ENCODE peak calls at places on chromosomes 11 and 22, in eight cellular contexts. Z is right lobe of liver, X is fibroblast of the aortic adventitia, T is AG04450, K is B cell, N is heart right ventricle, Q is GM23338, J is GM06990. L is an unnamed sample.

GRCh38 chr11:61967924-61968757 is 707 bp upstream of the FTH1 start:
- DNase-seq in Z (peak), X (peak), T (no peak), K (peak), N (peak), Q (peak), J (peak), L (peak)

GRCh38 chr11:94424011-94424410 is 22.8 kb upstream of the GPR83 start:
- DNase-seq in Z (no peak), X (peak), T (no peak), K (no peak), N (no peak), Q (no peak), J (no peak), L (no peak)

GRCh38 chr11:45163956-45164575 is 17.6 kb downstream of the PRDM11 start:
- DNase-seq in Z (no peak), X (peak), T (no peak), K (no peak), N (no peak), Q (no peak), J (no peak), L (no peak)

GRCh38 chr11:23903044-23903704 is 593.7 kb upstream of the LUZP2 start:
- DNase-seq in Z (no peak), X (peak), T (peak), K (no peak), N (no peak), Q (no peak), J (no peak), L (no peak)

GRCh38 chr11:6943131-6943530 is 16.9 kb downstream of the ZNF215 start:
- DNase-seq in Z (no peak), X (peak), T (no peak), K (no peak), N (no peak), Q (no peak), J (no peak), L (no peak)

GRCh38 chr11:76239483-76240142 is 33.3 kb upstream of the WNT11 start:
- DNase-seq in Z (no peak), X (no peak), T (no peak), K (no peak), N (no peak), Q (no peak), J (no peak), L (no peak)

GRCh38 chr11:5922749-5923426 is 19.2 kb upstream of the OR56A3 start:
- DNase-seq in Z (no peak), X (no peak), T (no peak), K (no peak), N (no peak), Q (no peak), J (no peak), L (no peak)

GRCh38 chr22:20584029-20584871 is 76.8 kb downstream of the MED15 start:
- DNase-seq in Z (no peak), X (no peak), T (no peak), K (no peak), N (no peak), Q (no peak), J (no peak), L (no peak)

GRCh38 chr11:30719420-30719819 is 133.3 kb upstream of the MPPED2 start:
- DNase-seq in Z (no peak), X (no peak), T (no peak), K (no peak), N (no peak), Q (peak), J (no peak), L (no peak)

GRCh38 chr11:29527391-29527936 is 489.4 kb downstream of the KCNA4 start:
- DNase-seq in Z (no peak), X (peak), T (peak), K (no peak), N (no peak), Q (peak), J (no peak), L (no peak)

GRCh38 chr11:70485326-70486025 is 87.1 kb downstream of the CTTN start:
- DNase-seq in Z (no peak), X (no peak), T (no peak), K (no peak), N (no peak), Q (no peak), J (no peak), L (no peak)

GRCh38 chr11:37107415-37107814 is 509.4 kb upstream of the RAG2 start:
- DNase-seq in Z (no peak), X (no peak), T (no peak), K (no peak), N (no peak), Q (no peak), J (no peak), L (no peak)

GRCh38 chr22:36763576-36763975 is 12.3 kb downstream of the IFT27 start:
- DNase-seq in Z (no peak), X (no peak), T (no peak), K (peak), N (no peak), Q (no peak), J (no peak), L (no peak)

GRCh38 chr11:18050853-18051252 is 4.8 kb upstream of the TPH1 start:
- DNase-seq in Z (no peak), X (no peak), T (no peak), K (no peak), N (no peak), Q (no peak), J (no peak), L (no peak)

GRCh38 chr11:2347449-2347848 is 29.7 kb upstream of the CD81 start:
- DNase-seq in Z (peak), X (no peak), T (no peak), K (no peak), N (no peak), Q (no peak), J (no peak), L (no peak)

GRCh38 chr11:124075841-124076571 is 34.9 kb upstream of the OR10G7 start:
- DNase-seq in Z (no peak), X (no peak), T (no peak), K (no peak), N (peak), Q (peak), J (peak), L (no peak)

GRCh38 chr22:46040471-46041465 is 63.8 kb upstream of the WNT7B start:
- DNase-seq in Z (peak), X (no peak), T (no peak), K (no peak), N (no peak), Q (no peak), J (no peak), L (peak)

GRCh38 chr22:41256254-41256897 is 15.6 kb upstream of the CHADL start:
- DNase-seq in Z (no peak), X (peak), T (peak), K (no peak), N (no peak), Q (no peak), J (no peak), L (no peak)

GRCh38 chr11:67370351-67371076 is 2.9 kb downstream of the CLCF1 start:
- DNase-seq in Z (no peak), X (no peak), T (peak), K (no peak), N (no peak), Q (no peak), J (no peak), L (no peak)

GRCh38 chr11:11620251-11620965 is 1.4 kb downstream of the GALNT18 start:
- DNase-seq in Z (peak), X (peak), T (no peak), K (no peak), N (peak), Q (peak), J (peak), L (peak)

GRCh38 chr11:17735823-17736772 is 1.5 kb downstream of the KCNC1 start:
- DNase-seq in Z (no peak), X (no peak), T (no peak), K (no peak), N (no peak), Q (peak), J (no peak), L (peak)

GRCh38 chr22:46401370-46401769 is 65.9 kb downstream of the TRMU start:
- DNase-seq in Z (no peak), X (no peak), T (no peak), K (no peak), N (no peak), Q (no peak), J (no peak), L (no peak)

GRCh38 chr22:17007257-17007656 is 765 bp downstream of the GAB4 start:
- DNase-seq in Z (no peak), X (no peak), T (no peak), K (no peak), N (no peak), Q (peak), J (no peak), L (no peak)

GRCh38 chr22:28769394-28770085 is 3.0 kb upstream of the CCDC117 start:
- DNase-seq in Z (no peak), X (no peak), T (no peak), K (no peak), N (no peak), Q (no peak), J (no peak), L (no peak)

GRCh38 chr22:27880778-27881394 is 38.2 kb downstream of the PITPNB start:
- DNase-seq in Z (no peak), X (peak), T (peak), K (no peak), N (no peak), Q (peak), J (no peak), L (no peak)

GRCh38 chr11:14902650-14903350 is 10.8 kb upstream of the CYP2R1 start:
- DNase-seq in Z (no peak), X (peak), T (no peak), K (no peak), N (no peak), Q (no peak), J (no peak), L (no peak)

GRCh38 chr22:44410396-44411056 is 87.5 kb downstream of the RTL6 start:
- DNase-seq in Z (peak), X (no peak), T (no peak), K (no peak), N (peak), Q (no peak), J (no peak), L (peak)

GRCh38 chr11:86676533-86677154 is 4.2 kb upstream of the ME3 start:
- DNase-seq in Z (no peak), X (no peak), T (no peak), K (no peak), N (no peak), Q (peak), J (no peak), L (no peak)

GRCh38 chr11:110715541-110715940 is 3.3 kb upstream of the ARHGAP20 start:
- DNase-seq in Z (no peak), X (peak), T (peak), K (no peak), N (no peak), Q (no peak), J (no peak), L (no peak)

GRCh38 chr11:123493393-123494063 is 63.5 kb downstream of the GRAMD1B start:
- DNase-seq in Z (no peak), X (no peak), T (no peak), K (no peak), N (no peak), Q (peak), J (no peak), L (no peak)

GRCh38 chr11:5605849-5606248 is 9.4 kb downstream of the TRIM6 start:
- DNase-seq in Z (no peak), X (peak), T (peak), K (no peak), N (no peak), Q (no peak), J (no peak), L (no peak)

GRCh38 chr11:64520013-64520412 is 71.0 kb upstream of the SLC22A12 start:
- DNase-seq in Z (no peak), X (no peak), T (no peak), K (no peak), N (no peak), Q (no peak), J (no peak), L (no peak)

GRCh38 chr11:17277024-17277584 is 565 bp downstream of the NUCB2 start:
- DNase-seq in Z (no peak), X (peak), T (no peak), K (no peak), N (no peak), Q (peak), J (no peak), L (no peak)

GRCh38 chr11:73429121-73429740 is 53.0 kb downstream of the RELT start:
- DNase-seq in Z (no peak), X (peak), T (peak), K (no peak), N (no peak), Q (no peak), J (no peak), L (no peak)

GRCh38 chr22:37179126-37179470 is 8.9 kb downstream of the C1QTNF6 start:
- DNase-seq in Z (no peak), X (no peak), T (no peak), K (no peak), N (no peak), Q (no peak), J (no peak), L (no peak)

GRCh38 chr11:72321381-72321996 is 77.5 kb upstream of the PHOX2A start:
- DNase-seq in Z (no peak), X (peak), T (no peak), K (no peak), N (no peak), Q (peak), J (no peak), L (no peak)

GRCh38 chr22:22400099-22400498 is 108.4 kb downstream of the ZNF280B start:
- DNase-seq in Z (no peak), X (no peak), T (no peak), K (no peak), N (no peak), Q (no peak), J (no peak), L (no peak)
- TF ChIP-seq CTCF in Z (no peak), X (no peak), T (no peak), K (peak), N (no peak), Q (peak), J (no peak), L (no peak)

GRCh38 chr11:91243065-91243464 is 981.6 kb upstream of the FAT3 start:
- DNase-seq in Z (no peak), X (no peak), T (no peak), K (no peak), N (no peak), Q (no peak), J (no peak), L (no peak)

GRCh38 chr11:91239359-91239758 is 985.3 kb upstream of the FAT3 start:
- DNase-seq in Z (no peak), X (no peak), T (no peak), K (no peak), N (no peak), Q (peak), J (no peak), L (no peak)

GRCh38 chr11:91243630-91244029 is 981.0 kb upstream of the FAT3 start:
- DNase-seq in Z (no peak), X (peak), T (no peak), K (no peak), N (no peak), Q (no peak), J (no peak), L (no peak)

GRCh38 chr11:91248199-91248807 is 976.3 kb upstream of the FAT3 start:
- DNase-seq in Z (no peak), X (peak), T (peak), K (no peak), N (no peak), Q (peak), J (no peak), L (no peak)

GRCh38 chr11:91244921-91245320 is 979.7 kb upstream of the FAT3 start:
- DNase-seq in Z (no peak), X (no peak), T (no peak), K (no peak), N (no peak), Q (no peak), J (no peak), L (no peak)
- TF ChIP-seq CTCF in Z (no peak), X (no peak), T (no peak), K (no peak), N (no peak), Q (no peak), J (no peak), L (no peak)

GRCh38 chr11:114277637-114278341 is 18.4 kb upstream of the NNMT start:
- DNase-seq in Z (peak), X (no peak), T (no peak), K (no peak), N (no peak), Q (no peak), J (no peak), L (no peak)

GRCh38 chr11:114276077-114276476 is 20.1 kb upstream of the NNMT start:
- DNase-seq in Z (no peak), X (no peak), T (no peak), K (no peak), N (no peak), Q (no peak), J (no peak), L (no peak)

GRCh38 chr11:114279778-114280532 is 16.2 kb upstream of the NNMT start:
- DNase-seq in Z (no peak), X (peak), T (no peak), K (no peak), N (no peak), Q (no peak), J (no peak), L (no peak)

GRCh38 chr11:114280696-114281095 is 15.5 kb upstream of the NNMT start:
- DNase-seq in Z (peak), X (peak), T (peak), K (no peak), N (peak), Q (peak), J (no peak), L (peak)

DNA sequence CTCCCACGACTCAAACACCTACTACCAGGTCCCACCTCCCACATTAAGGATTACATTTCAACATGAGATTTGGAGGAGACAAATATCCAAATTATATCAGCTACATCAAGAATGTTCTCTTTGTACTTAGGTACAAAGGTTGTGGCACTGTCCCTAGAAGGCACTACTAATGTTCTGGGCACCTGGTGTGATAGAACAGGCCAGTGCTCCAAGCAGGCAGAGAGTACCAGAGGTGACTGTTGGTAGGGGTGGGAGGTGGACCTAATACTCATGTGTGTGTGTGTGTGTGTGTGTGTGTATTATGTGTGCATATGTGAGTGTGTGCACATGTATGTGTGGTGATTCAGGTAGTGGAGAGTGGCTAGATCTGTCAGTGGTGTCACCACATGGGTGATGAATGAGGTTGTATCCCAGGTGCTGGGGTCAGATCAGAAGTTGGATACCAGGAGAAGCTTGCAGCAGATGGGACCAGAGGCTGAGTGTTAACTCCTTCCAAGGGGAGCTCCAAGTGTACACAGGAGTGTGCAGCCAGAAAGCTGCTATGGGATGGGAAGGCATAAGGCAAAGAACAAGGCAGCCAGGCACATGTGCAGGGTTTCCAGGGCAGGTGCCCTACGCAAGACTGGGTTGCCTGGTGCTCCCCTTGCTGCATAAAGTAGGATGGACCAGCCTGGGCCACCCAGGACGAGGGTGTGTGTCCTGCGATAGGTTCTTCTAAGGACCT is 17.7 kb upstream of the NNMT start:
- DNase-seq in Z (no peak), X (no peak), T (no peak), K (no peak), N (no peak), Q (no peak), J (no peak), L (no peak)
- TF ChIP-seq CTCF in Z (no peak), X (no peak), T (no peak), K (no peak), N (no peak), Q (no peak), J (no peak), L (no peak)

DNA sequence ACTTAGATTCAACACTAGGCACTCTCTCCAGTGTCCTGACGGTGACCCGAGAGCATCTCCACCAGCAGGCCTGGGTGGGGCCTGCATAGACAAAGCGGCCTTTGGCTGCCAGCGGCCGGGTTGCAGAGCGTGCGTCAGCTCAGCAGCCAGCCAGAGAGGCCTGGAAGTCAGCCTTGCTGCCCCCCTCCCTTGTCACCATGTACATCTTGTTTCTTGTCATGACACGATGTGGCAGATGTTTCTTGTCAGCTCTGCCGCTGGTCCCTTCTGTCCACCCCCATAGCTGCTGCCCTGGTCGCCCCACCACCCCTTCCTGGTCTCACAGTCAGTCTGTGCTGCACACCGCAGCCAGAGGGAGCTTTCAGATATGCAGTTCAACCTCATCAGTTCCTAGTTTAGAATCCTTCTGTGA is 33.1 kb upstream of the CBX7 start:
- DNase-seq in Z (no peak), X (peak), T (no peak), K (no peak), N (peak), Q (no peak), J (no peak), L (peak)
- TF ChIP-seq CTCF in Z (peak), X (peak), T (peak), K (no peak), N (peak), Q (peak), J (no peak), L (no peak)

GRCh38 chr11:68872216-68873003 is 30.7 kb upstream of the CPT1A start:
- DNase-seq in Z (peak), X (peak), T (no peak), K (no peak), N (no peak), Q (no peak), J (no peak), L (no peak)
- TF ChIP-seq CTCF in Z (no peak), X (no peak), T (no peak), K (no peak), N (no peak), Q (no peak), J (no peak), L (no peak)

GRCh38 chr11:102666331-102666957 is 39.1 kb downstream of the MMP27 start:
- DNase-seq in Z (no peak), X (peak), T (peak), K (no peak), N (no peak), Q (peak), J (no peak), L (no peak)
- TF ChIP-seq CTCF in Z (peak), X (peak), T (peak), K (peak), N (peak), Q (peak), J (peak), L (peak)